ENCODE peak calls at places on chromosomes 7 and 10, in six cellular contexts. J, M, D, Z, G and L are unnamed samples.
A peak's percentile ranks its signal among the peaks of the same experiment; 100 is the strongest.

GRCh38 chr10:97508342-97508741 is 9.6 kb downstream of the UBTD1 start:
- DNase-seq in J (no peak), M (no peak), D (no peak), Z (no peak), G (peak; percentile 36), L (peak; percentile 47)

GRCh38 chr7:75038508-75038907 is 35.1 kb downstream of the RCC1L start:
- DNase-seq in J (no peak), M (no peak), D (no peak), Z (no peak), G (no peak), L (no peak)

GRCh38 chr10:64733980-64734379 is 1212.8 kb downstream of the REEP3 start:
- DNase-seq in J (no peak), M (peak; percentile 6), D (no peak), Z (no peak), G (no peak), L (no peak)

GRCh38 chr7:3861941-3862340 is 560.9 kb downstream of the SDK1 start:
- DNase-seq in J (no peak), M (no peak), D (no peak), Z (peak; percentile 34), G (no peak), L (no peak)

GRCh38 chr10:17273403-17273802 is 45.4 kb downstream of the VIM start:
- DNase-seq in J (no peak), M (no peak), D (no peak), Z (no peak), G (peak; percentile 72), L (no peak)

GRCh38 chr10:34345383-34345782 is 469.7 kb downstream of the PARD3 start:
- DNase-seq in J (no peak), M (no peak), D (no peak), Z (no peak), G (no peak), L (no peak)

GRCh38 chr7:100465702-100466311 is 1.7 kb upstream of the SPACDR start:
- DNase-seq in J (peak; percentile 91), M (peak; percentile 61), D (peak; percentile 84), Z (peak; percentile 80), G (peak; percentile 45), L (peak; percentile 68)

GRCh38 chr7:55246181-55246580 is 119.0 kb upstream of the LANCL2 start:
- DNase-seq in J (no peak), M (no peak), D (no peak), Z (no peak), G (no peak), L (peak; percentile 13)

GRCh38 chr10:10662720-10663467 is 354.8 kb upstream of the CELF2 start:
- DNase-seq in J (no peak), M (no peak), D (no peak), Z (no peak), G (no peak), L (no peak)

GRCh38 chr10:130409346-130409745 is 273.2 kb downstream of the GLRX3 start:
- DNase-seq in J (no peak), M (no peak), D (peak; percentile 29), Z (no peak), G (no peak), L (peak; percentile 34)

GRCh38 chr10:122407375-122408125 is 33.0 kb downstream of the PLEKHA1 start:
- DNase-seq in J (peak; percentile 49), M (no peak), D (no peak), Z (no peak), G (no peak), L (no peak)

GRCh38 chr10:11440250-11441150 is 170.9 kb downstream of the USP6NL start:
- DNase-seq in J (no peak), M (peak; percentile 50), D (no peak), Z (no peak), G (no peak), L (peak; percentile 36)

GRCh38 chr10:83273035-83273434 is 866.3 kb upstream of the GHITM start:
- DNase-seq in J (no peak), M (no peak), D (no peak), Z (no peak), G (no peak), L (no peak)

GRCh38 chr7:128121731-128122576 is 90.7 kb upstream of the LRRC4 start:
- DNase-seq in J (peak; percentile 31), M (no peak), D (peak; percentile 69), Z (peak; percentile 58), G (no peak), L (peak; percentile 59)

GRCh38 chr10:130351466-130352290 is 215.5 kb downstream of the GLRX3 start:
- DNase-seq in J (no peak), M (no peak), D (peak; percentile 59), Z (no peak), G (no peak), L (no peak)

GRCh38 chr10:42941790-42942189 is 135.1 kb upstream of the RET start:
- DNase-seq in J (no peak), M (no peak), D (peak; percentile 58), Z (no peak), G (no peak), L (no peak)

GRCh38 chr10:100148353-100149211 is 37.2 kb downstream of the ERLIN1 start:
- DNase-seq in J (no peak), M (peak; percentile 61), D (no peak), Z (no peak), G (peak; percentile 57), L (no peak)

GRCh38 chr7:99791021-99791420 is 7.0 kb upstream of the CYP3A4 start:
- DNase-seq in J (no peak), M (no peak), D (no peak), Z (no peak), G (peak; percentile 28), L (no peak)

GRCh38 chr7:16916111-16916639 is 34.4 kb upstream of the AGR3 start:
- DNase-seq in J (no peak), M (no peak), D (no peak), Z (no peak), G (peak; percentile 84), L (no peak)

GRCh38 chr10:76315240-76315639 is 883.8 kb downstream of the LRMDA start:
- DNase-seq in J (no peak), M (no peak), D (no peak), Z (no peak), G (no peak), L (no peak)

GRCh38 chr10:18377898-18378297 is 237.7 kb downstream of the CACNB2 start:
- DNase-seq in J (no peak), M (no peak), D (no peak), Z (no peak), G (no peak), L (no peak)

GRCh38 chr10:69503001-69503895 is 52.0 kb downstream of the TSPAN15 start:
- DNase-seq in J (no peak), M (no peak), D (peak; percentile 72), Z (no peak), G (no peak), L (peak; percentile 30)

GRCh38 chr10:117168135-117168674 is 29.1 kb upstream of the KCNK18 start:
- DNase-seq in J (peak; percentile 51), M (peak; percentile 88), D (no peak), Z (peak; percentile 60), G (peak; percentile 29), L (no peak)

GRCh38 chr7:80379034-80379433 is 132.8 kb downstream of the GNAT3 start:
- DNase-seq in J (no peak), M (no peak), D (no peak), Z (no peak), G (peak; percentile 78), L (no peak)

GRCh38 chr7:41573017-41573416 is 129.9 kb downstream of the INHBA start:
- DNase-seq in J (no peak), M (no peak), D (no peak), Z (no peak), G (peak; percentile 49), L (no peak)

GRCh38 chr10:30463944-30464451 is 30.0 kb downstream of the MAP3K8 start:
- DNase-seq in J (no peak), M (no peak), D (no peak), Z (no peak), G (peak; percentile 12), L (no peak)

GRCh38 chr10:71128311-71129010 is 83.9 kb upstream of the UNC5B start:
- DNase-seq in J (no peak), M (no peak), D (no peak), Z (peak; percentile 66), G (no peak), L (peak; percentile 73)

GRCh38 chr7:20236043-20236442 is 18.9 kb upstream of the MACC1 start:
- DNase-seq in J (no peak), M (no peak), D (no peak), Z (no peak), G (no peak), L (no peak)

GRCh38 chr7:14720792-14721191 is 181.8 kb downstream of the DGKB start:
- DNase-seq in J (no peak), M (no peak), D (no peak), Z (no peak), G (no peak), L (no peak)

GRCh38 chr7:46145412-46145811 is 224.3 kb upstream of the IGFBP3 start:
- DNase-seq in J (no peak), M (no peak), D (no peak), Z (peak; percentile 34), G (peak; percentile 96), L (no peak)

GRCh38 chr7:48875300-48875916 is 48.9 kb upstream of the CDC14C start:
- DNase-seq in J (peak; percentile 59), M (no peak), D (no peak), Z (peak; percentile 39), G (peak; percentile 6), L (no peak)

GRCh38 chr10:87734987-87735827 is 75.5 kb downstream of the PAPSS2 start:
- DNase-seq in J (no peak), M (peak; percentile 55), D (no peak), Z (no peak), G (peak; percentile 40), L (no peak)

GRCh38 chr10:87092861-87093460 is 1.7 kb downstream of the GLUD1 start:
- DNase-seq in J (no peak), M (peak; percentile 39), D (no peak), Z (no peak), G (peak; percentile 41), L (no peak)

GRCh38 chr7:151571471-151571870 is 51.8 kb upstream of the RHEB start:
- DNase-seq in J (no peak), M (no peak), D (no peak), Z (no peak), G (no peak), L (no peak)

GRCh38 chr7:24368161-24368560 is 84.2 kb downstream of the NPY start:
- DNase-seq in J (no peak), M (no peak), D (no peak), Z (no peak), G (no peak), L (no peak)

GRCh38 chr10:132272767-132273090 is 35.0 kb downstream of the STK32C start:
- DNase-seq in J (no peak), M (no peak), D (no peak), Z (no peak), G (no peak), L (no peak)

GRCh38 chr7:112080441-112080840 is 125.8 kb downstream of the DOCK4 start:
- DNase-seq in J (no peak), M (peak; percentile 21), D (no peak), Z (no peak), G (peak; percentile 74), L (no peak)

GRCh38 chr7:36278069-36278766 is 111.4 kb upstream of the ANLN start:
- DNase-seq in J (no peak), M (no peak), D (no peak), Z (no peak), G (no peak), L (no peak)